ENCODE peak calls at places on chromosomes 11 and 22, in ten cellular contexts. S, A, G, E, P, T, D, W, J and M are unnamed samples.

GRCh38 chr11:70204466-70204799 is 1.3 kb downstream of the FADD start:
- DNase-seq in P (no peak), A (no peak), S (no peak), W (no peak), E (no peak), T (no peak), J (no peak), D (no peak), G (no peak), M (no peak)

GRCh38 chr11:128522943-128523518 is 64.3 kb downstream of the ETS1 start:
- DNase-seq in E (no peak), P (no peak), G (no peak), W (no peak), T (no peak), J (no peak), D (no peak), S (no peak), A (no peak), M (no peak)

GRCh38 chr22:46777609-46777970 is 15.1 kb downstream of the TBC1D22A start:
- DNase-seq in P (peak; percentile 56), A (no peak), W (no peak), E (no peak), S (no peak), G (no peak), D (no peak), J (no peak), T (peak; percentile 35), M (no peak)

GRCh38 chr11:86063536-86063935 is 5.3 kb downstream of the PICALM start:
- DNase-seq in W (no peak), T (no peak), D (no peak), P (no peak), A (no peak), E (no peak), J (peak; percentile 75), S (no peak), G (no peak), M (no peak)

GRCh38 chr11:36308577-36308976 is 12.5 kb downstream of the PRR5L start:
- DNase-seq in D (no peak), A (no peak), T (no peak), P (no peak), S (no peak), E (no peak), J (peak; percentile 28), W (no peak), G (no peak), M (no peak)

GRCh38 chr11:70720291-70720690 is 322.0 kb downstream of the CTTN start:
- DNase-seq in W (no peak), S (no peak), G (no peak), E (no peak), P (no peak), J (no peak), D (no peak), T (no peak), A (no peak), M (no peak)

GRCh38 chr11:85945296-85945695 is 90.1 kb downstream of the CCDC83 start:
- DNase-seq in D (no peak), G (no peak), A (no peak), W (no peak), P (peak; percentile 58), J (no peak), S (no peak), E (no peak), T (no peak), M (no peak)

GRCh38 chr11:33544593-33545373 is 155.8 kb downstream of the C11orf91 start:
- DNase-seq in E (no peak), A (no peak), P (no peak), W (no peak), J (no peak), S (no peak), D (no peak), G (no peak), T (no peak), M (no peak)

GRCh38 chr11:13035711-13036110 is 26.6 kb downstream of the RASSF10 start:
- DNase-seq in A (no peak), G (no peak), T (no peak), J (no peak), S (no peak), D (no peak), W (no peak), E (no peak), P (no peak), M (no peak)

GRCh38 chr11:14119357-14119756 is 156.8 kb downstream of the SPON1 start:
- DNase-seq in D (peak; percentile 9), P (peak; percentile 8), S (no peak), G (no peak), T (no peak), J (peak; percentile 65), A (no peak), E (no peak), W (no peak), M (no peak)

GRCh38 chr11:12449961-12450715 is 72.8 kb downstream of the PARVA start:
- DNase-seq in T (no peak), A (no peak), W (no peak), S (no peak), E (no peak), J (peak; percentile 95), G (no peak), D (no peak), P (no peak), M (no peak)

GRCh38 chr11:68261006-68261405 is 10.8 kb downstream of the C11orf24 start:
- DNase-seq in S (no peak), D (no peak), W (no peak), E (no peak), T (no peak), A (no peak), G (no peak), P (no peak), J (no peak), M (no peak)
- TF ChIP-seq CTCF in S (no peak), D (no peak), W (no peak), E (no peak), T (no peak), A (no peak), G (no peak), P (no peak), J (no peak), M (no peak)

GRCh38 chr11:44120169-44120568 is 24.7 kb downstream of the EXT2 start:
- DNase-seq in W (peak; percentile 53), T (no peak), S (no peak), J (peak; percentile 18), E (no peak), P (no peak), D (no peak), G (no peak), A (no peak), M (no peak)
- TF ChIP-seq CTCF in W (peak; percentile 74), T (no peak), S (peak; percentile 30), J (peak; percentile 53), E (peak; percentile 41), P (peak; percentile 51), D (peak; percentile 31), G (peak; percentile 58), A (peak; percentile 32), M (peak; percentile 31)

DNA sequence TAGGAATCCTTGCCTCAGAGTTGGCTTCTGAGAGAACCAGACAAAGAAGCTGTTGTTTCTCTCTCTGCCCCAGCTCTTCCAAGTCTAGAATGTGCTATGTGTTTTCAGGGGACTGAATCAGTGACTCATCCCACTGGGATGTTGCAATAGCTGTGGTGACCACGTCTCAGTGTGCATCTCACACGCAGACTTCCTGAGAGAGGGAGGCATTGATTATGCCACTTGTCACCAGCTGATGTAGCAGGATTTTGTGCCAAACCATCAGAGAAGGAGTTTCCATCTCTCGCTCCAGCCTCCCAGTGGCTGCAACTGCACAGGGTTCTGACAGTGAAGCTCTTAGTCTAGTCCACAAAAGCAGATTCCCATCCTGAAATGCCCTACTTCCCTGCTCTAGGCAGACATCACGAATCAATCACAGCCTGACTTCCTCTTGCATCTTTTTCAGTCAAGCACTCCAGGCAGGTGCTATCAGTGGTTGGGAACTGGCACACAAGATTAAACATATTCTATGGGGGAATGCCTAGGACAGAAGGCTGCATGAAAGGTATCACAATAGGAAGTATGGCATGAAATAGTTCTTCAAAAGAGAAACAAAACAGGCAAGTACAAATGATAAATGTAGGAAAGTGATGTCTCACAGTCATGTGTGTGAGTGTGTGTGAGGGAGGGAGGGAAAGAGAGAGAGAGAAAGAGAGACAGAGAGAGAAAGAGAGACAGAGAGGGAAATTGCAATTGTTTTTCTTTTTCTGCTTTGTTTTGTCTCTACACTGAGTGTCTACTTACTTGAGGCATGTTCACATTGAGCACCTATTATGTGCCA is 456.0 kb downstream of the MIAT start:
- DNase-seq in S (no peak), E (peak; percentile 96), P (no peak), W (no peak), D (no peak), J (peak; percentile 87), T (peak; percentile 39), A (peak; percentile 84), G (peak; percentile 95), M (no peak)
- TF ChIP-seq CTCF in S (no peak), E (peak; percentile 20), P (no peak), W (no peak), D (no peak), J (no peak), T (no peak), A (no peak), G (no peak), M (no peak)

GRCh38 chr11:102467080-102467708 is 14.6 kb upstream of the TMEM123 start:
- DNase-seq in J (peak; percentile 81), A (no peak), G (no peak), D (no peak), S (no peak), P (no peak), W (no peak), E (no peak), T (no peak), M (no peak)

GRCh38 chr11:102470257-102470656 is 17.7 kb upstream of the TMEM123 start:
- DNase-seq in D (no peak), J (no peak), A (no peak), W (no peak), G (no peak), E (no peak), P (no peak), T (no peak), S (no peak), M (no peak)

GRCh38 chr11:102468636-102469195 is 16.2 kb upstream of the TMEM123 start:
- DNase-seq in S (no peak), J (peak; percentile 37), W (no peak), P (no peak), A (no peak), G (no peak), E (no peak), D (no peak), T (no peak), M (no peak)

GRCh38 chr11:102469196-102469821 is 16.7 kb upstream of the TMEM123 start:
- DNase-seq in J (peak; percentile 59), W (no peak), G (no peak), E (peak; percentile 59), A (peak; percentile 59), S (no peak), P (no peak), T (no peak), D (peak; percentile 27), M (no peak)

DNA sequence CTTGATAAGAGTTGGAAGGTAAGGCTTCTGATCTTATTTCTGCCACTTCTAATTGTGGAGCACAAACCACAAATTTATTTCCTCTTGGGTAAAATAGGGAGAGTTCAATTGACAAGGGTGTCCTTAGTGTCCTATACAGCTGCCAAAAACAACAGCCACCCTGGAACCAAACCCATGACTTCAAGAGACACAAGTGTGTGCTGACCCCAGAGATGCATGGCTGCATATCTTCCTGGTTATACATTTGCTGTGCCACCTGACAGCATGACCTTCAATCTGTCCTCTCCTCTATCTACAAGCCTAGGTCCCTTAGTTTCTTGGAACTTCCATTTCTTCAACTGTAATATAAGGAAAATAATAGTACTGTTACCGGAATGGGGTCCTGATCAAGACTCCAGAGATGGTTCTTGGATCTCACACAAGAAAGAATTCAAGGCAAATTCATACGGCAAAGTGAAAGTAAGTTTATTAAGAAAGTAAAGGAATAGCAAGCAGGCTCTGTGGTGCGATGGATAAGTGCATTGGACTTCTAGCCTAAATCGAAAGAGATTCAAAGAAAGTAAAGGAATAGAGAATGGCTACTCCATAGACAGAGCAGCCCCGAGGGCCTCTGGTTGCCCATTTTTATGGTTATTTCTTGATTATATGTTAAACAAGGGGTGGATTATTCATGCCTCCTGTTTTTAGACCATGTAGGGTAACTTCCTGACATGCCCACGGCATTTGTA is 15.5 kb upstream of the TMEM123 start:
- DNase-seq in G (no peak), E (no peak), T (no peak), P (no peak), W (no peak), D (no peak), S (no peak), J (no peak), A (no peak), M (no peak)
- TF ChIP-seq CTCF in G (no peak), E (no peak), T (no peak), P (no peak), W (no peak), D (no peak), S (no peak), J (no peak), A (no peak), M (no peak)